ENCODE peak calls at places on chromosomes 7 and 10, in eight cellular contexts. M is MM.1S, I is colonic mucosa, A is K562, B is endodermal cell, E is astrocyte, D is fibroblast of lung, R is sigmoid colon. V is an unnamed sample.
A peak's percentile ranks its signal among the peaks of the same experiment; 100 is the strongest.

GRCh38 chr10:51397244-51397643 is 302.2 kb downstream of the CSTF2T start:
- DNase-seq in A (no peak), I (peak; percentile 44), R (no peak), E (no peak), D (no peak), M (no peak), B (no peak), V (no peak)

GRCh38 chr7:92402920-92403759 is 44.1 kb upstream of the GATAD1 start:
- DNase-seq in I (no peak), R (no peak), M (no peak), A (no peak), E (peak; percentile 55), B (no peak), D (peak; percentile 63), V (no peak)

GRCh38 chr7:133230591-133231194 is 22.2 kb upstream of the EXOC4 start:
- DNase-seq in B (peak; percentile 84), D (peak; percentile 16), A (peak; percentile 81), M (peak; percentile 73), I (peak; percentile 45), R (no peak), E (peak; percentile 2), V (no peak)

GRCh38 chr10:28492556-28492955 is 40.4 kb upstream of the WAC start:
- DNase-seq in B (no peak), R (no peak), I (no peak), D (no peak), E (no peak), M (no peak), A (no peak), V (no peak)

GRCh38 chr10:23156447-23157150 is 35.5 kb upstream of the PTF1A start:
- DNase-seq in A (no peak), R (no peak), D (no peak), M (no peak), B (no peak), I (no peak), E (no peak), V (no peak)

GRCh38 chr7:8443871-8444756 is 10.7 kb downstream of the NXPH1 start:
- DNase-seq in M (no peak), R (no peak), D (no peak), B (peak; percentile 89), I (no peak), A (no peak), E (no peak), V (no peak)

GRCh38 chr7:14286036-14286435 is 296.6 kb upstream of the ETV1 start:
- DNase-seq in E (no peak), R (no peak), I (no peak), M (no peak), A (no peak), D (no peak), B (no peak), V (no peak)

GRCh38 chr10:102951316-102951715 is 33.2 kb downstream of the CNNM2 start:
- DNase-seq in B (no peak), R (no peak), A (no peak), D (peak; percentile 26), E (no peak), I (no peak), M (no peak), V (no peak)

GRCh38 chr10:51109821-51110533 is 35.7 kb downstream of the PRKG1 start:
- DNase-seq in E (peak; percentile 76), D (peak; percentile 81), B (no peak), M (no peak), R (no peak), I (no peak), A (no peak), V (no peak)

GRCh38 chr10:35631404-35631803 is 10.7 kb downstream of the FZD8 start:
- DNase-seq in M (no peak), A (no peak), R (no peak), B (no peak), D (no peak), E (no peak), I (no peak), V (no peak)

GRCh38 chr7:99893280-99893679 is 16.4 kb upstream of the OR2AE1 start:
- DNase-seq in D (no peak), M (no peak), E (no peak), B (no peak), R (no peak), A (no peak), I (no peak), V (no peak)

GRCh38 chr7:82598958-82599357 is 155.4 kb upstream of the CACNA2D1 start:
- DNase-seq in I (no peak), E (peak; percentile 79), R (no peak), M (no peak), D (peak; percentile 82), A (no peak), B (no peak), V (no peak)

GRCh38 chr10:112949128-112949823 is 771 bp upstream of the TCF7L2 start:
- DNase-seq in D (peak; percentile 16), A (no peak), E (peak; percentile 12), R (no peak), I (peak; percentile 57), B (no peak), M (no peak), V (peak; percentile 17)

GRCh38 chr10:128178319-128178937 is 52.2 kb upstream of the MKI67 start:
- DNase-seq in D (peak; percentile 4), E (no peak), B (peak; percentile 88), I (peak; percentile 33), A (peak; percentile 33), M (peak; percentile 66), R (no peak), V (no peak)

DNA sequence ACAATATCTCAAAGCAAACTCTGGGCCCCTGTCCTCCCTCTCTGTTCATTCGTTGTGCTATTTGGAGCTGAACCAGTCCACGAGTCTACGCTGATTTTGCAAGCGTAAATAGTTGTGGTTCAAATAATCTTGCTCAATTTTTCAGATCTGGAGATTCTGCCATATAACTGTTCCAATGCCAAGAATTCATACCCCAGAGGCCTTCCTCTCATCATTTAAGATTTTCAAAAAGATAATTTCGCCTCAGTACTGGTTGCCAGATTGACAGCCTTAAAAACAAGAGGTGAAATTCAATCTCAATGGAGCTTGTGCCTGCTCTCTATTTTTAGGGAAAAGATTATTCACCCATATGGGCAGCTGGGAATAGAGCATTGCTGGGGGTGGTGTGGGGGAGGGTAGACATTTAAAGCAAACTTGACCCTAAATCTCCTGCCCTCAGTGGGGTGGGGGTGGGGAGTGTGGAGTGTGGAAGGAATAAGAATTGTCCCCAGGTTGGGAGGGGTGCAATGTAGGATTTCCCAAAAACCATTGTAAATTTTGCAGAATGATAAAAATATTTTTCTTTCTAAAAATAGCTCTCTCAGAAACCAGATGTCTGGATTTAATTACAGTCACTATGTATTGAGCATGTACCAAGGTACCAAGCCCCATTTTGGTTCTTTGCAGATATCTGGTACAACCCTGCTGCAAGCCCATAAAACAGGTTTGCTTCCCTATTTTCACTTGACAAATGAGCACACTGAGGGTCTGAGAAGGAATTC is 104.7 kb upstream of the EEPD1 start:
- DNase-seq in D (peak; percentile 90), M (no peak), R (peak; percentile 75), E (peak; percentile 90), I (no peak), B (no peak), A (no peak), V (peak; percentile 44)
- H3K4me1 ChIP-seq in D (peaks cover 18% of the 10 kb centered on the region), M (no peaks in the 10 kb centered on the region), R (peaks cover 9% of the 10 kb centered on the region), E (peaks cover 14% of the 10 kb centered on the region), I (no peaks in the 10 kb centered on the region), B (peaks cover 16% of the 10 kb centered on the region), A (no peaks in the 10 kb centered on the region), V (peaks cover 18% of the 10 kb centered on the region)

GRCh38 chr7:131090866-131091692 is 236.6 kb upstream of the MKLN1 start:
- DNase-seq in R (no peak), B (no peak), A (no peak), I (no peak), E (no peak), M (no peak), D (no peak), V (no peak)

GRCh38 chr7:131095346-131095745 is 232.3 kb upstream of the MKLN1 start:
- DNase-seq in R (no peak), A (no peak), B (no peak), E (peak; percentile 63), M (no peak), D (peak; percentile 68), I (no peak), V (no peak)

GRCh38 chr7:131097662-131098376 is 229.9 kb upstream of the MKLN1 start:
- DNase-seq in R (no peak), E (no peak), D (no peak), B (no peak), I (no peak), M (no peak), A (no peak), V (no peak)

GRCh38 chr7:131096267-131096927 is 231.3 kb upstream of the MKLN1 start:
- DNase-seq in M (no peak), R (no peak), A (no peak), D (no peak), I (no peak), E (no peak), B (no peak), V (no peak)

DNA sequence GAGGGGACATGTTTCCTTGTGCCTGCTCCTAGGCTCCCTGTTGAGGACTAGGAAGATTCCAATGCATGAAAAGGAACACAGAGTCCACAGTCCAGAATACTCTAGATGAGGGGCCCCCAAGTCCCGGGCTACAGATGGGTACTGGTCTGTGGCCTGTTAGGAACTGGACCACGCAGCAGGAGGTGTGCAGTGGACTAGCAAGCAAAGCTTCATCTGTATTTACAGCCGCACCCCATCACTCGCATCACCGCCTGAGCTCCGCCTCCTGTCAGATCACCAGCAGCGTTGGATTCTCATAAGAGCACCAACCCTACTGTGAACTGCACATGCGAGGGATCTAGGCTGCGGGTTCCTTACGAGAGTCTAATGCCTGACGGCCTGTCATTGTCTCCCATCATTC is 233.0 kb upstream of the MKLN1 start:
- DNase-seq in I (no peak), M (no peak), B (no peak), E (no peak), D (no peak), R (no peak), A (no peak), V (no peak)
- H3K4me1 ChIP-seq in I (no peaks in the 10 kb centered on the region), M (no peaks in the 10 kb centered on the region), B (no peaks in the 10 kb centered on the region), E (no peaks in the 10 kb centered on the region), D (peaks cover 4% of the 10 kb centered on the region), R (peaks cover 91% of the 10 kb centered on the region), A (no peaks in the 10 kb centered on the region), V (peaks cover 84% of the 10 kb centered on the region)

GRCh38 chr10:125056161-125057132 is 103.9 kb downstream of the CTBP2 start:
- DNase-seq in R (no peak), E (no peak), B (no peak), D (no peak), M (no peak), I (no peak), A (no peak), V (no peak)
- H3K4me1 ChIP-seq in R (peaks cover 82% of the 10 kb centered on the region), E (peaks cover 48% of the 10 kb centered on the region), B (peaks cover 14% of the 10 kb centered on the region), D (peaks cover 36% of the 10 kb centered on the region), M (no peaks in the 10 kb centered on the region), I (peaks cover 13% of the 10 kb centered on the region), A (peaks cover 34% of the 10 kb centered on the region), V (peaks cover 68% of the 10 kb centered on the region)

DNA sequence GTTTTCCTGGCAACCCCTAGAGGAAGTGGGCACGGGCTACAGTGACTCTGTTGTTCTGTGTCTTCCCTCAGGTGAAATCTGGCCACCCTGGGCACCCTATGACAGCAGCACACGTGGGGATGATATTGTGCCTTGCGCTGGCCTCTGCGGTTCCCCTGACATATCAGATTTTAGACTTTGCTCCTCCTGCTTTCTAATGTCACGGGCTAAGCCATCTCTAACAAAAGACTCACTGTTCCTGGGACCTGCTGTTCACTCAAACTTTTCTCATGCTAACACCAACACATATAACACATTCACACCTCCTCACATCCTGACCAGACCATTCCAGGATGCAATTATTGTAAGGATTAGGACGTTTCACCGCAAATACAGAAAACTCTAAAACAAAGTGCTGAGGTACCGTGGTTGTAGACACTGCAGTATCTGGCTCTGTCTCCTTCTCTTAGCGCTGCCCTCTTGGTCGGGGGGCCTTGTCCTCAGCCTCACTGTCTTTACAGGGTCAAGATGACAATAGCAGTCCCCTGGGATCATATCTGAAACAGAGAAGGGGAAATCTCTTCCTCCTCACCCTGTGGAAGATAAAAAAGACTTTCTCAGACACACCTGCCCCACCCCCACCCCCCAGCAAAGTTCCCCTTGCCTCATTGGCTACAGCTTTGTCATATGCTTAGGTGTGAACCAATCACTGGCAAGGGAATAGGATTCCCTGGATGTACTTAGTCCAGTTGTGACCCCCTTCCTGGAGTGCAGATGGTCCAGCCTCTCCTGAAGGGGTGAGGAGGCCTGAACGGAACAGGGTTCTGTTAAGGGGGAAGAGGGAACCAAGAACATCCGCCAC is 14.1 kb downstream of the CHN2 start:
- DNase-seq in B (no peak), A (no peak), I (peak; percentile 47), R (no peak), E (no peak), D (no peak), M (no peak), V (no peak)
- H3K4me1 ChIP-seq in B (no peaks in the 10 kb centered on the region), A (no peaks in the 10 kb centered on the region), I (peaks cover 5% of the 10 kb centered on the region), R (no peaks in the 10 kb centered on the region), E (no peaks in the 10 kb centered on the region), D (no peaks in the 10 kb centered on the region), M (no peaks in the 10 kb centered on the region), V (no peaks in the 10 kb centered on the region)

V was measured in heart right ventricle.